ENCODE peak calls at places on chromosomes 2 and 18, in seven cellular contexts. One of them, this sample, is unnamed.

GRCh38 chr2:207163815-207164747 is 1.7 kb downstream of the KLF7 start:
- DNase-seq in fibroblast of villous mesenchyme: peak
- DNase-seq in neural progenitor cell: peak
- DNase-seq in GM13977: no peak
- DNase-seq in HFF-Myc: no peak
- DNase-seq in HCEC 1CT: peak
- DNase-seq in neural crest cell: no peak
- DNase-seq in this sample: peak

GRCh38 chr18:25650201-25650941 is 298.4 kb upstream of the ZNF521 start:
- DNase-seq in HCEC 1CT: peak
- DNase-seq in GM13977: no peak
- DNase-seq in HFF-Myc: peak
- DNase-seq in neural progenitor cell: peak
- DNase-seq in fibroblast of villous mesenchyme: peak
- DNase-seq in neural crest cell: no peak
- DNase-seq in this sample: peak

GRCh38 chr2:231597014-231597611 is 4.4 kb downstream of the TEX44 start:
- DNase-seq in HCEC 1CT: no peak
- DNase-seq in HFF-Myc: no peak
- DNase-seq in neural progenitor cell: no peak
- DNase-seq in neural crest cell: no peak
- DNase-seq in fibroblast of villous mesenchyme: peak
- DNase-seq in GM13977: peak
- DNase-seq in this sample: peak

GRCh38 chr2:241561811-241562210 is 3.3 kb downstream of the BOK start:
- DNase-seq in fibroblast of villous mesenchyme: peak
- DNase-seq in neural progenitor cell: no peak
- DNase-seq in HFF-Myc: no peak
- DNase-seq in HCEC 1CT: peak
- DNase-seq in GM13977: no peak
- DNase-seq in neural crest cell: no peak
- DNase-seq in this sample: peak

GRCh38 chr2:98894331-98895000 is 41.6 kb downstream of the CRACDL start:
- DNase-seq in fibroblast of villous mesenchyme: no peak
- DNase-seq in neural crest cell: no peak
- DNase-seq in GM13977: no peak
- DNase-seq in HFF-Myc: no peak
- DNase-seq in HCEC 1CT: no peak
- DNase-seq in neural progenitor cell: no peak
- DNase-seq in this sample: no peak

GRCh38 chr2:26757873-26758789 is 6.0 kb upstream of the SLC35F6 start:
- DNase-seq in neural progenitor cell: no peak
- DNase-seq in GM13977: no peak
- DNase-seq in HFF-Myc: peak
- DNase-seq in fibroblast of villous mesenchyme: peak
- DNase-seq in HCEC 1CT: peak
- DNase-seq in neural crest cell: no peak
- DNase-seq in this sample: peak

GRCh38 chr18:12589419-12589818 is 68.5 kb downstream of the SPIRE1 start:
- DNase-seq in fibroblast of villous mesenchyme: no peak
- DNase-seq in HFF-Myc: no peak
- DNase-seq in neural progenitor cell: no peak
- DNase-seq in neural crest cell: no peak
- DNase-seq in GM13977: no peak
- DNase-seq in HCEC 1CT: no peak
- DNase-seq in this sample: no peak

GRCh38 chr18:57959278-57959677 is 84.7 kb upstream of the NEDD4L start:
- DNase-seq in neural progenitor cell: peak
- DNase-seq in GM13977: peak
- DNase-seq in HCEC 1CT: peak
- DNase-seq in neural crest cell: peak
- DNase-seq in fibroblast of villous mesenchyme: peak
- DNase-seq in HFF-Myc: no peak
- DNase-seq in this sample: peak

GRCh38 chr2:70091364-70091763 is 4.1 kb downstream of the PCBP1 start:
- DNase-seq in HFF-Myc: no peak
- DNase-seq in GM13977: no peak
- DNase-seq in neural progenitor cell: no peak
- DNase-seq in HCEC 1CT: no peak
- DNase-seq in neural crest cell: no peak
- DNase-seq in fibroblast of villous mesenchyme: no peak
- DNase-seq in this sample: no peak

GRCh38 chr2:241895732-241896641 is 26.5 kb downstream of the RTP5 start:
- DNase-seq in HCEC 1CT: no peak
- DNase-seq in fibroblast of villous mesenchyme: peak
- DNase-seq in GM13977: no peak
- DNase-seq in neural crest cell: peak
- DNase-seq in neural progenitor cell: no peak
- DNase-seq in HFF-Myc: no peak
- DNase-seq in this sample: peak

GRCh38 chr2:162710282-162710891 is 128.2 kb downstream of the KCNH7 start:
- DNase-seq in fibroblast of villous mesenchyme: no peak
- DNase-seq in neural progenitor cell: no peak
- DNase-seq in GM13977: no peak
- DNase-seq in HCEC 1CT: peak
- DNase-seq in neural crest cell: no peak
- DNase-seq in HFF-Myc: no peak
- DNase-seq in this sample: peak

GRCh38 chr18:7132356-7133115 is 14.9 kb upstream of the LAMA1 start:
- DNase-seq in fibroblast of villous mesenchyme: no peak
- DNase-seq in neural crest cell: no peak
- DNase-seq in HFF-Myc: no peak
- DNase-seq in HCEC 1CT: no peak
- DNase-seq in GM13977: no peak
- DNase-seq in neural progenitor cell: no peak
- DNase-seq in this sample: no peak

GRCh38 chr18:61833387-61833786 is 59.4 kb downstream of the RNF152 start:
- DNase-seq in neural progenitor cell: no peak
- DNase-seq in HCEC 1CT: peak
- DNase-seq in fibroblast of villous mesenchyme: peak
- DNase-seq in neural crest cell: no peak
- DNase-seq in GM13977: no peak
- DNase-seq in HFF-Myc: peak
- DNase-seq in this sample: peak

GRCh38 chr18:65352183-65352582 is 398.6 kb upstream of the CDH7 start:
- DNase-seq in fibroblast of villous mesenchyme: no peak
- DNase-seq in neural crest cell: no peak
- DNase-seq in HFF-Myc: no peak
- DNase-seq in neural progenitor cell: no peak
- DNase-seq in GM13977: no peak
- DNase-seq in HCEC 1CT: no peak
- DNase-seq in this sample: peak

GRCh38 chr2:226483745-226484619 is 315.6 kb downstream of the IRS1 start:
- DNase-seq in neural crest cell: no peak
- DNase-seq in neural progenitor cell: peak
- DNase-seq in HFF-Myc: no peak
- DNase-seq in HCEC 1CT: peak
- DNase-seq in GM13977: no peak
- DNase-seq in fibroblast of villous mesenchyme: peak
- DNase-seq in this sample: peak

GRCh38 chr2:174697267-174697666 is 67.0 kb downstream of the CHRNA1 start:
- DNase-seq in neural progenitor cell: peak
- DNase-seq in HFF-Myc: no peak
- DNase-seq in GM13977: peak
- DNase-seq in fibroblast of villous mesenchyme: peak
- DNase-seq in HCEC 1CT: peak
- DNase-seq in neural crest cell: peak
- DNase-seq in this sample: peak

GRCh38 chr2:238240761-238241711 is 1.2 kb upstream of the HES6 start:
- DNase-seq in HFF-Myc: no peak
- DNase-seq in neural crest cell: peak
- DNase-seq in GM13977: peak
- DNase-seq in neural progenitor cell: peak
- DNase-seq in fibroblast of villous mesenchyme: peak
- DNase-seq in HCEC 1CT: no peak
- DNase-seq in this sample: peak

GRCh38 chr2:208929489-208929864 is 494.4 kb upstream of the MAP2 start:
- DNase-seq in HCEC 1CT: no peak
- DNase-seq in HFF-Myc: no peak
- DNase-seq in neural progenitor cell: no peak
- DNase-seq in GM13977: no peak
- DNase-seq in fibroblast of villous mesenchyme: peak
- DNase-seq in neural crest cell: no peak
- DNase-seq in this sample: no peak

GRCh38 chr2:121532894-121533293 is 2.2 kb downstream of the RNU4ATAC start:
- DNase-seq in HCEC 1CT: no peak
- DNase-seq in neural crest cell: no peak
- DNase-seq in fibroblast of villous mesenchyme: no peak
- DNase-seq in GM13977: no peak
- DNase-seq in HFF-Myc: no peak
- DNase-seq in neural progenitor cell: peak
- DNase-seq in this sample: peak

GRCh38 chr2:231331533-231331932 is 64.0 kb upstream of the B3GNT7 start:
- DNase-seq in HCEC 1CT: no peak
- DNase-seq in neural crest cell: no peak
- DNase-seq in HFF-Myc: no peak
- DNase-seq in fibroblast of villous mesenchyme: no peak
- DNase-seq in neural progenitor cell: no peak
- DNase-seq in GM13977: no peak
- DNase-seq in this sample: no peak

GRCh38 chr2:23009545-23010149 is 375.3 kb upstream of the KLHL29 start:
- DNase-seq in HFF-Myc: no peak
- DNase-seq in fibroblast of villous mesenchyme: peak
- DNase-seq in neural progenitor cell: no peak
- DNase-seq in HCEC 1CT: no peak
- DNase-seq in GM13977: no peak
- DNase-seq in neural crest cell: no peak
- DNase-seq in this sample: peak

GRCh38 chr18:24161304-24161703 is 22.4 kb downstream of the CABYR start:
- DNase-seq in neural crest cell: no peak
- DNase-seq in fibroblast of villous mesenchyme: no peak
- DNase-seq in HCEC 1CT: no peak
- DNase-seq in neural progenitor cell: no peak
- DNase-seq in GM13977: no peak
- DNase-seq in HFF-Myc: no peak
- DNase-seq in this sample: no peak

GRCh38 chr18:55224086-55224625 is 264.9 kb upstream of the CCDC68 start:
- DNase-seq in HCEC 1CT: no peak
- DNase-seq in neural progenitor cell: no peak
- DNase-seq in HFF-Myc: no peak
- DNase-seq in neural crest cell: no peak
- DNase-seq in fibroblast of villous mesenchyme: no peak
- DNase-seq in GM13977: no peak
- DNase-seq in this sample: no peak

GRCh38 chr2:44479127-44479887 is 117.6 kb downstream of the CAMKMT start:
- DNase-seq in HFF-Myc: peak
- DNase-seq in fibroblast of villous mesenchyme: peak
- DNase-seq in neural crest cell: peak
- DNase-seq in GM13977: peak
- DNase-seq in HCEC 1CT: peak
- DNase-seq in neural progenitor cell: peak
- DNase-seq in this sample: peak

GRCh38 chr18:79321625-79322024 is 74.1 kb upstream of the NFATC1 start:
- DNase-seq in GM13977: no peak
- DNase-seq in neural progenitor cell: no peak
- DNase-seq in neural crest cell: no peak
- DNase-seq in fibroblast of villous mesenchyme: peak
- DNase-seq in HFF-Myc: no peak
- DNase-seq in HCEC 1CT: peak
- DNase-seq in this sample: no peak

GRCh38 chr2:239820836-239821693 is 204.1 kb downstream of the NDUFA10 start:
- DNase-seq in neural progenitor cell: no peak
- DNase-seq in HFF-Myc: no peak
- DNase-seq in HCEC 1CT: no peak
- DNase-seq in GM13977: no peak
- DNase-seq in neural crest cell: no peak
- DNase-seq in fibroblast of villous mesenchyme: no peak
- DNase-seq in this sample: no peak

GRCh38 chr2:241910604-241911520 is 41.3 kb downstream of the RTP5 start:
- DNase-seq in HFF-Myc: no peak
- DNase-seq in neural crest cell: no peak
- DNase-seq in neural progenitor cell: no peak
- DNase-seq in GM13977: no peak
- DNase-seq in fibroblast of villous mesenchyme: no peak
- DNase-seq in HCEC 1CT: no peak
- DNase-seq in this sample: no peak

GRCh38 chr2:172997031-172997430 is 78.6 kb upstream of the MAP3K20 start:
- DNase-seq in HFF-Myc: no peak
- DNase-seq in neural crest cell: no peak
- DNase-seq in neural progenitor cell: no peak
- DNase-seq in GM13977: no peak
- DNase-seq in HCEC 1CT: peak
- DNase-seq in fibroblast of villous mesenchyme: no peak
- DNase-seq in this sample: no peak

This sample was measured in astrocyte of the hippocampus.